ENCODE peak calls at places on chromosome 4, in five cellular contexts. D is bronchial epithelial cell, Q is fibroblast of lung, H is Peyer's patch, O is esophagus muscularis mucosa. L is an unnamed sample.

GRCh38 chr4:147739239-147739823 is 7.4 kb downstream of the ARHGAP10 start:
- DNase-seq in D (no peak), Q (no peak), H (no peak), O (no peak), L (no peak)

GRCh38 chr4:53055716-53056413 is 193.7 kb downstream of the RASL11B start:
- DNase-seq in D (no peak), Q (peak), H (no peak), O (no peak), L (no peak)

GRCh38 chr4:140136509-140136908 is 17.5 kb downstream of the MAML3 start:
- DNase-seq in D (peak), Q (peak), H (no peak), O (no peak), L (no peak)

GRCh38 chr4:110196206-110196870 is 2.1 kb downstream of the ELOVL6 start:
- DNase-seq in D (no peak), Q (peak), H (peak), O (no peak), L (no peak)

GRCh38 chr4:87657525-87657924 is 7.4 kb downstream of the DMP1 start:
- DNase-seq in D (peak), Q (peak), H (no peak), O (no peak), L (no peak)

GRCh38 chr4:166252487-166253402 is 379.7 kb downstream of the TLL1 start:
- DNase-seq in D (peak), Q (peak), H (no peak), O (no peak), L (no peak)

GRCh38 chr4:101993002-101993840 is 202.7 kb downstream of the BANK1 start:
- DNase-seq in D (no peak), Q (no peak), H (no peak), O (no peak), L (no peak)

GRCh38 chr4:136841526-136841925 is 690.8 kb downstream of the PCDH18 start:
- DNase-seq in D (no peak), Q (no peak), H (no peak), O (no peak), L (no peak)

GRCh38 chr4:35151816-35152572 is 1092.3 kb downstream of the ARAP2 start:
- DNase-seq in D (peak), Q (no peak), H (no peak), O (no peak), L (no peak)

GRCh38 chr4:13933163-13933562 is 305.6 kb upstream of the BOD1L1 start:
- DNase-seq in D (no peak), Q (peak), H (no peak), O (no peak), L (no peak)

GRCh38 chr4:36285784-36286480 is 4.5 kb downstream of the DTHD1 start:
- DNase-seq in D (peak), Q (no peak), H (peak), O (no peak), L (no peak)

GRCh38 chr4:141158219-141158618 is 24.9 kb upstream of the RNF150 start:
- DNase-seq in D (peak), Q (peak), H (no peak), O (no peak), L (peak)

GRCh38 chr4:77845400-77845799 is 17.2 kb upstream of the MRPL1 start:
- DNase-seq in D (no peak), Q (no peak), H (no peak), O (no peak), L (no peak)

GRCh38 chr4:20464381-20464780 is 212.7 kb downstream of the SLIT2 start:
- DNase-seq in D (peak), Q (peak), H (no peak), O (no peak), L (no peak)

GRCh38 chr4:187232796-187233195 is 509.1 kb upstream of the FAT1 start:
- DNase-seq in D (no peak), Q (no peak), H (no peak), O (no peak), L (no peak)

GRCh38 chr4:184097240-184097619 is 120.4 kb downstream of the ENPP6 start:
- DNase-seq in D (no peak), Q (no peak), H (no peak), O (no peak), L (no peak)

GRCh38 chr4:175806741-175807140 is 5.3 kb downstream of the GPM6A start:
- DNase-seq in D (no peak), Q (no peak), H (no peak), O (no peak), L (no peak)

GRCh38 chr4:155207534-155208257 is 740 bp upstream of the NPY2R start:
- DNase-seq in D (no peak), Q (peak), H (no peak), O (no peak), L (no peak)

GRCh38 chr4:95263960-95264359 is 284.8 kb downstream of the UNC5C start:
- DNase-seq in D (no peak), Q (no peak), H (no peak), O (no peak), L (no peak)

DNA sequence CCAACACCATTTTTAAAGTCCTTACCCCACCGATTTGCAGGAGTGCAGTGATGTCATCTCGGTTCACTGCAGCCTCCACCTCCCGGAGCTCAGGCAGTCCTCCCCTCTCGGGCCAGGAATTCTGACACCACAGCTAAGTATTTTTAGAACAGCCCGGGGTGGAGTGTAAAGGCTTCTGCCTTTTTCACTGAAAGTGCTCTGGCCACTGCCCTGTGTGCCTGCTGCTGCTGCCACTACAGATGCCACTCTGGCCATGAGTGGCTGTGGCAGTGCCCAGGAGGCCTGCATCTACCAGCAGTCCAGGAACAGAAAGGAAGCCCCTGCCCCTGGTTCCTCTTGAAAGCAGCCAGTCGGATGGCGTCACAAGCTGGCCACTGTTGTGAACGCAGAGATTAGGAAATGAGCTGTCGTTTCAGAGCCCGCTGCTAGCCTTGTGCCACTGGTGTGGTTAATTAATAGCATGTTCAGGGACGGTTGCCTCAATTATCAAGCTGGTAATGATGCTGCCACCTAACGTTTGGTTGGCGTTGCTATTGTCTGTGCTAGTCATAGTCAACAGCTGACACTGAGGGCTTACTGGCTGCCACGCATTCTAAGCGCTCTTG is 23.6 kb upstream of the TBC1D14 start:
- DNase-seq in D (peak), Q (peak), H (no peak), O (no peak), L (peak)
- TF ChIP-seq CTCF in D (peak), Q (peak), H (peak), O (peak), L (peak)

DNA sequence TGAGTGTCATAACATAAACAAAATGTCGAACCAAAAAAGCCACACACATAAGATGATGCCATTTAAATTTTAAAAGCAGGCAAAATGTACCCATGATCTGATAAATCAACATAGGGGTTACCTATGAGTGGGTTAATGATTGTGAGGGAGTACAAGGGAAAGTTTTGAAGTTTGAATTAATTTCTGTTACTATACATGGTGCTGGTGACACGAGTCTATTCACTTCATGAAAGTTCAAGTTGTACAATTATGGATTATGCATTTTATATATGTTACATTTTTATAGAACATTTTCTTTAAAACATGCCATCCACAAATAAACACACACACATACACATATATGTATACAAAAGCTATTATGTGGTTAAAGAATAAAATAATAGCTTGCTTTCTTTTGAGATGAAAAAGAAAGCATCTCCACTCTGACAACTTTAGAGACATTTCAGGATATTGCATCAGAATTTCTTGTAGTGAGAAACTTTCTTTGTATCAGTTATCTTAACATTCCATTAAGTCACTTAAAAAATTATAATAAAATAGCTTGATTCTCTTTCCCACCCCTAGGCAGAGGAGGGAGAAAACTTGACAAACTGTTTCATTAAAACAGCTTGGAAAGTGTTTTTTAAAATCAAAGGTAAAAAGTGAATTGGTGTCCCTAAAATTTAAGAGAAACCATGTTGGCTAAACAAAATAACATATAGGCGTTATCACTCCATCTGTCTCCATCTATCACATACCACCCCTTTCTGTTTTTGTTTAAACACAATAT is 891.8 kb upstream of the NDST4 start:
- DNase-seq in D (no peak), Q (no peak), H (no peak), O (no peak), L (no peak)
- TF ChIP-seq CTCF in D (no peak), Q (no peak), H (no peak), O (no peak), L (no peak)

GRCh38 chr4:61501812-61502211 is 301.7 kb downstream of the ADGRL3 start:
- DNase-seq in D (no peak), Q (no peak), H (no peak), O (no peak), L (no peak)

GRCh38 chr4:61505773-61506640 is 305.9 kb downstream of the ADGRL3 start:
- DNase-seq in D (no peak), Q (no peak), H (no peak), O (no peak), L (no peak)

GRCh38 chr4:61500883-61501282 is 300.8 kb downstream of the ADGRL3 start:
- DNase-seq in D (peak), Q (peak), H (no peak), O (no peak), L (no peak)
- TF ChIP-seq CTCF in D (peak), Q (peak), H (peak), O (no peak), L (peak)

DNA sequence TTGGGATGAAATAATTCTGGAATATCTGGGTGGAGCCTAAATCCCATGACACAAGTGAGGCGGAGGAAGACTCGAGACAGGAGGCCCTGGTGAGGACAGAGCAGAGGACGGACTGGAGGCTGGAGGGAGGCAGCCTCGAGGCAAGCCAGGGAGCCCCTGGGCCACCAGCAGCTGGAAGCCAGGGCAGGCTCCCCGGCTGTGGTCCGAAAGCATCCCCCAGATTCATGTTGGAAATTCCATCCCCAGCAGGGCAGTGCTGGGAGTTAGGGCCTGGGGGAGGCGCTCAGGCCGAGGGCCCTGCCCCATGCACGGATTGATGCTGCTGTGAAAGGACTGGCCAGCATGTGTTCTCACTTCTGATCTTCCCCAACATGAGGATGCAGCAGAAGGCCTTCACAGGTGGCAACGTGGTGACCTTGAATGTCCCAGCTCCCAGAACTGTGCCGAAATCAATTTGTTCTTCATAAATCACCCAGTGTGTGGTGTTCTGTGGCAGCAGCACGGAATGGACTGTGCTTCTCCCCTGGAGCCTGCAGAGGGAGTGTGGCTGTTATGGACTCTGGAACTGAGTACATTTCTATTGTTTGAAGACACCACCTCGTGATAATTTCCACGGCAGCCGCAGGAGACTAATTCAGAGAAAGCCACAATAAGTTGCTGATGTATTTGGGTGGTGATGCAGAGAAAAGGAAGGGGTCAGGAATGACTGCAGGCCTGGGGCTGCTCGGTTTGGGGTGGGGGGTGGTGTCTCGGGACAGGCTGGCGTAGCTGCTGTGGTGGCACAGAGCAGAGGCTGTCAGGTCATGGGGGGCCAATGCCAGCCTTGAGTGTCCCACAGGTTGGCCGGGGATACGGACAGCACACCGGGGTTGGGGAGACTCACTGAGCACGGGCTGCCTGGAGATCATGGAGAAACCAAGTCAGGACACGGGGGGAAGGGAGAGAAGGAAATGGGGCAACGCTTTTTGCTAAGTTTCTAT is 56.9 kb downstream of the PCGF3 start:
- DNase-seq in D (no peak), Q (peak), H (no peak), O (no peak), L (no peak)
- TF ChIP-seq CTCF in D (peak), Q (peak), H (peak), O (no peak), L (peak)

GRCh38 chr4:47752214-47752613 is 85.7 kb downstream of the CORIN start:
- DNase-seq in D (peak), Q (no peak), H (no peak), O (no peak), L (no peak)
- TF ChIP-seq CTCF in D (no peak), Q (no peak), H (no peak), O (no peak), L (no peak)

GRCh38 chr4:70687821-70688794 is at the start of gene UTP3:
- DNase-seq in D (peak), Q (peak), H (peak), O (peak), L (peak)
- TF ChIP-seq CTCF in D (peak), Q (peak), H (peak), O (peak), L (peak)

GRCh38 chr4:113276448-113277158 is 227.2 kb downstream of the ANK2 start:
- DNase-seq in D (no peak), Q (no peak), H (no peak), O (no peak), L (no peak)

GRCh38 chr4:113272523-113272922 is 223.1 kb downstream of the ANK2 start:
- DNase-seq in D (no peak), Q (no peak), H (no peak), O (no peak), L (no peak)

DNA sequence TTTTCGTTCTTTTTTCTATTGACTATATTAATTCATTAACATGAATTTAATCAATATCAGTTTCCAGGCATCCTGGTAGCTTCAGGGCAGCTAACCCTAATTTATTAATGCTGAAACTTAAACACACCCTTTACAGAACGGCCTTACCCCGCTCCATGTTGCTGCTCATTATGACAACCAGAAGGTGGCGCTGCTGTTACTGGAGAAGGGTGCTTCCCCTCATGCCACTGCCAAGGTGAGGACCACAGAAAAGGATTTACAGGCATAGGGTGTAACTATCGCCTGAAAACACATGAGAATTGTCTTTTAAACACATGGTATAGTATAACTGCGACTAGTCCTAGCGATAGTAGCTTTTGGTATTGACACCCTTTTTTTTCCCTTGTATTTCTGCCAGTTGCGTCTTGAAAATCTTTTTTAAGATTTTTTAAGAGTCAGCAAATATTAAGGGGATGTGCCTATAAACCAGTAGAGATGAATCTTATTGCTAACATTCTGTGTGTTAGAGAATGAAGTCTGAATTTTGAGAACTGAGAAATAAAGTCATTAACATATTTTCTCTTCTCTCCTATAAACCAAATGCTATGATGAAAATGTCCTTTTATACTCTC is 229.0 kb downstream of the ANK2 start:
- DNase-seq in D (peak), Q (peak), H (peak), O (no peak), L (peak)
- TF ChIP-seq CTCF in D (peak), Q (peak), H (peak), O (peak), L (peak)

GRCh38 chr4:25528391-25528790 is 127.3 kb upstream of the SLC34A2 start:
- DNase-seq in D (no peak), Q (no peak), H (no peak), O (no peak), L (no peak)
- TF ChIP-seq CTCF in D (no peak), Q (no peak), H (no peak), O (no peak), L (no peak)

DNA sequence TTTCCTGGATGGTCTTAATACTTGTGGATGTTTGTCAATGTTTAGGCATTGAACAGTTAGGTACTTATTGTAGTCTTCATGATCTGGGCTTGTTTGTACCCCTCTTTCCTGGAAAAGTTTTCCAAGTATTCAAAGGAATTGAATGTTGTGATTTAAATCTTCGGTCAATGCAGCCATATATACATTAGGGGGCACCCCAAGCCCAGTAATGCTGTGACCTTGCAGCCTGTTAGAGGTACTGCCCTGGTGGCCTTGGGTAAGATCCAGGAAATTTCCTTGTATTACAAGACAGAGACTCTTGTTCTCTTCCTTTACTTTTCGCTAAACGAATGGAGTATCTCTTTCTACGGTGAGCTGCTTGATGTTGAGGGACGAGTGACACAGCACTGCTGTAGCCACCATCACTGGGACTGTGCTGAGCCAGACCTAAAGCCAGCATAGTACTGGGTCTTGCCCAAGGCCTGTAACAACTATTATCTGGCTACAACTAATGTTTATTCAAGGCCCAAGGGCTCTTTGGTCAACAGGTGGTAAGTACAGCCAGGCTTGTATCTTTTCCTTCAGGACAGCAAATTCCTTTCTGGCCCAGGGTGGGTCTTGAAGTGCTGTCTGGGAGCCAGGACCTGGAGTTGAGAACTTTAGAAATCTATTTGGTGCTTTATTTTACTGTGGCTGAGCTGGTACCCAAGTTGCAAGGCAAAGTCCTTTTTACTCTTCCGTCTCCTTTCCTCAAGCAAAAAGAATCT is 118.3 kb upstream of the ATOH1 start:
- DNase-seq in D (peak), Q (no peak), H (no peak), O (no peak), L (peak)
- TF ChIP-seq CTCF in D (no peak), Q (no peak), H (peak), O (no peak), L (peak)

DNA sequence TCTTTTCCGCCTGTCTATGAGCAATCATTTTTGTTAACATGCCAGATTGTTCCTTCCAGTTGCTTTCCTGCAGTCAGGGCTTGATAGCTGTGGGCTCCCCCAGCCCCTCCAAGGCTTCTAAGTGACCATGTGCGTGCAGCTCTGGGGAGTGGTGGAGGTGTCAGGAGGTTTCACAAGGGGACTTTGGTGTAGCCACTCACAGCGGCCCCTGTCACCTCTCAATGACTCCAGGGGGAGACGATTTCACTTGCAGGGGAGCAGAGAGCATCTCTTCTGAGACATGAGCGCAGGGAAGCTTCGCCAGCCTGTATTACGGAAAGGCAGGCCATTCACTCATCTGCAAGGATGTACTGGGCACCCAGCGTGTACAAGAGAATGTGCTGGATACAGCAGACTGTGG is 3.1 kb upstream of the GPR78 start:
- DNase-seq in D (no peak), Q (no peak), H (no peak), O (no peak), L (no peak)
- TF ChIP-seq CTCF in D (no peak), Q (no peak), H (no peak), O (no peak), L (no peak)